ENCODE peak calls at places on chromosomes 6 and 20, in nine cellular contexts. O is fibroblast of pulmonary artery, V is SK-N-SH, I is body of pancreas, J is nephron progenitor cell, R is IMR-90, G is heart right ventricle, L is GM13977, H is fibroblast of the aortic adventitia. Y is an unnamed sample.

GRCh38 chr6:150243620-150244314 is 100.9 kb downstream of the PPP1R14C start:
- DNase-seq in O (no peak), V (no peak), I (no peak), J (no peak), R (peak; percentile 44), G (no peak), L (no peak), H (no peak), Y (no peak)

GRCh38 chr6:90095788-90096187 is 200.9 kb downstream of the BACH2 start:
- DNase-seq in O (no peak), V (no peak), I (no peak), J (no peak), R (no peak), G (no peak), L (no peak), H (no peak), Y (no peak)

GRCh38 chr20:20073851-20074252 is 21.5 kb downstream of the CFAP61 start:
- DNase-seq in O (no peak), V (no peak), I (no peak), J (no peak), R (no peak), G (no peak), L (no peak), H (no peak), Y (peak; percentile 44)

GRCh38 chr6:140907235-140907634 is 1225.5 kb upstream of the GJE1 start:
- DNase-seq in O (no peak), V (no peak), I (no peak), J (no peak), R (no peak), G (no peak), L (no peak), H (no peak), Y (no peak)

GRCh38 chr20:61926796-61927192 is 138.9 kb downstream of the TAF4 start:
- DNase-seq in O (no peak), V (no peak), I (no peak), J (no peak), R (no peak), G (no peak), L (no peak), H (no peak), Y (peak; percentile 8)

GRCh38 chr20:62246431-62246830 is 8.1 kb downstream of the OSBPL2 start:
- DNase-seq in O (no peak), V (no peak), I (no peak), J (no peak), R (no peak), G (no peak), L (no peak), H (no peak), Y (no peak)

GRCh38 chr20:57381596-57382503 is 9.3 kb upstream of the RBM38 start:
- DNase-seq in O (peak; percentile 79), V (peak; percentile 84), I (peak; percentile 84), J (peak; percentile 87), R (peak; percentile 62), G (peak; percentile 84), L (peak; percentile 89), H (peak; percentile 79), Y (peak; percentile 93)

GRCh38 chr20:17662333-17663039 is 19.6 kb downstream of the RRBP1 start:
- DNase-seq in O (peak; percentile 86), V (no peak), I (peak; percentile 73), J (no peak), R (peak; percentile 48), G (no peak), L (no peak), H (peak; percentile 88), Y (no peak)

GRCh38 chr6:273441-274111 is 18.7 kb upstream of the DUSP22 start:
- DNase-seq in O (peak; percentile 47), V (no peak), I (no peak), J (no peak), R (no peak), G (no peak), L (no peak), H (peak; percentile 69), Y (no peak)

GRCh38 chr20:50222568-50223320 is 32.1 kb downstream of the CEBPB start:
- DNase-seq in O (no peak), V (no peak), I (no peak), J (no peak), R (no peak), G (no peak), L (no peak), H (no peak), Y (no peak)

GRCh38 chr20:6966721-6967120 is 199.2 kb downstream of the BMP2 start:
- DNase-seq in O (no peak), V (no peak), I (no peak), J (no peak), R (no peak), G (no peak), L (no peak), H (peak; percentile 45), Y (no peak)

GRCh38 chr6:39422273-39422672 is 99.8 kb upstream of the KCNK16 start:
- DNase-seq in O (no peak), V (no peak), I (no peak), J (no peak), R (no peak), G (no peak), L (no peak), H (peak; percentile 2), Y (no peak)

GRCh38 chr6:106027316-106027715 is 58.8 kb upstream of the PRDM1 start:
- DNase-seq in O (no peak), V (no peak), I (no peak), J (peak; percentile 23), R (no peak), G (no peak), L (no peak), H (no peak), Y (no peak)
- TF ChIP-seq CTCF in O (no peak), V (no peak), I (no peak), J (no peak), R (no peak), G (no peak), L (no peak), H (no peak), Y (no peak)

GRCh38 chr6:168626046-168626445 is 185.1 kb downstream of the SMOC2 start:
- DNase-seq in O (no peak), V (no peak), I (no peak), J (no peak), R (no peak), G (no peak), L (no peak), H (no peak), Y (no peak)
- TF ChIP-seq CTCF in O (no peak), V (no peak), I (no peak), J (no peak), R (no peak), G (no peak), L (no peak), H (no peak), Y (no peak)

GRCh38 chr20:51275181-51275580 is 252.3 kb upstream of the KCNG1 start:
- DNase-seq in O (no peak), V (no peak), I (no peak), J (no peak), R (peak; percentile 4), G (no peak), L (no peak), H (peak; percentile 4), Y (no peak)
- TF ChIP-seq CTCF in O (no peak), V (no peak), I (no peak), J (no peak), R (no peak), G (no peak), L (no peak), H (no peak), Y (no peak)

DNA sequence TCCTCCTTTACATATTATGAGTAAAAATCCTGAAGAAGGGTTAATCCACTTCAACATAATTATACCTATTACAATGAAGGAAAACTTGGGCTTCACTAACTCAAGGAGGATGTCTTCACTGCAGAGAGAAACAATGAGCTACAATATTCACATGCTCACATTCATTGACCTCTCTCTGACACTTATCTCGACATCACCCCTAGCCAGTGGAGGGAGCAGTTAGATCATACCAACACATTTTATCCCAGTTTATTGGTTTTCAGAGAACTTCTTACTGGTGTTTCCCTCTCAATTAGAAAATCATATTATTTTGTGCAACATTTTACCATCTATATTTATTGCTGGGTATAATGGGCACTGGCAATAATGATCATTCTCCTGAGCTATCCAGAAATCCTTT is 646.5 kb downstream of the TENT5A start:
- DNase-seq in O (peak; percentile 1), V (no peak), I (no peak), J (no peak), R (no peak), G (no peak), L (no peak), H (peak; percentile 35), Y (no peak)
- TF ChIP-seq CTCF in O (no peak), V (no peak), I (no peak), J (no peak), R (no peak), G (peak; percentile 22), L (no peak), H (peak; percentile 19), Y (no peak)

DNA sequence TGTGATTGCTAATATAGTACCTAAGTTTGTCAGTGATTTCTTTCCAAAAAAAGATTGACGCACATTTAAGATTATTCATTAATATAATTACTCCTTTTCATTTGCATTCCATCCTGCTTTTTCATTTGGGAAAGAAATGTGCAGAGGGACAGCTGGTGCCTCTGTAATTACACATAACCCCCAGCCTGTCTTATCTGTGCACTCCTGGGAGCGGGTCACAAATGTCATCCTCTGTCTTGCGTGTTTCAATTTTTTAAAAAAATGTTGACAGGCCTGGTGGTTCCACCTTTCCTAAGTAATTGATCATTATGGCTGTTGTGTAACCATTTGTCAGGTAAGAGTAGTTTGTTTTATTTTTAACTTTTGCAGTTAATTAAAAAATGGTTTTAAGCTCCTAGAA is 92.7 kb downstream of the SLX4IP start:
- DNase-seq in O (no peak), V (no peak), I (no peak), J (no peak), R (no peak), G (no peak), L (no peak), H (no peak), Y (peak; percentile 32)
- TF ChIP-seq CTCF in O (no peak), V (no peak), I (no peak), J (no peak), R (no peak), G (no peak), L (no peak), H (no peak), Y (no peak)

DNA sequence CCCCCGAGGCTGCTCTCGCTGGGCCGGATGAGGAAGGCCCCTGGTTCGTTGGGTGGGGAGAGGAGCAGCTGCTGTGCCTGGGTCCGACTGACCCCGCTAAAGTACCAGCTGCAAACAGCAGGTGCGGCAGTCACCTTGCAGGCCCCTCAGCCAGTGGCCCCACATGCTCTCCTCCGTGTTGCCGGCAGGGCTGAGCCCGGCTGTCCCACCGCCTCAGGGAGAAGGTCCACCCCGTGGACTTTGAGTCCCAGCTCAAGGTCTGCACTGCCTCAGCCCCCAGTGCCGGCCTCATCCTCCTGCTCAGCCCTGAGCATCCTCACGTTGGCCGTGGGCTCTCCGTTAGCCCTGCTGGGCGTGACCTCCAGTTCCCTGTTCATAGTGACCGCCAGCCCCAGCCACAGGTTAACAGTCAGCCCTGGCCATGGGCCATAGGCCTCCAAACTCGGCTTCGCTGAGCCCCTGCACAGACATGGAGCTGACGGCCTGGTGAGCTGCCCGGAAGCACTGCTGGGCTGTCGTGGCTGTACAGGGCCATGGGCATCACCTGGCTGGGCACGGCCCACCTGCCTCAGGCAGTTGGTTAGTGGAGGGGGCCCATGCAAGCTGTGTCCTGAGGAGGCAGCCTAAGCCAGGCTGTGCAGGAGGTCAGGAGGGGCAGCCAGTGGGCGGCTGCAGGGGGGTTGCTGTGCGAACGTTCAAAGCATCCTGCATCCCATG is 3.1 kb downstream of the SRMS start:
- DNase-seq in O (no peak), V (no peak), I (no peak), J (no peak), R (no peak), G (no peak), L (no peak), H (no peak), Y (no peak)
- TF ChIP-seq CTCF in O (no peak), V (no peak), I (no peak), J (no peak), R (no peak), G (no peak), L (no peak), H (no peak), Y (no peak)

Y was measured in glutamatergic neuron.